ENCODE peak calls at places on chromosomes 3 and 15, in five cellular contexts. T is transverse colon; I is coronary artery; O is stimulated activated CD8-positive, alpha-beta memory T cell treated with anti-CD3 and anti-CD28 coated beads, Interleukin-4, amount 100 ng/mL, for 1 hour; Q is DMS 273 treated with DMSO at 0.1 percent for 48 hours. V is an unnamed sample.

GRCh38 chr3:78644847-78645246 is 1123.0 kb downstream of the ROBO1 start:
- DNase-seq in T (no peak), I (no peak), O (no peak), Q (no peak), V (no peak)

GRCh38 chr3:16512435-16513140 is 911 bp downstream of the RFTN1 start:
- DNase-seq in T (peak; percentile 29), I (peak; percentile 77), O (no peak), Q (no peak), V (no peak)

GRCh38 chr3:160130950-160131349 is 94.3 kb upstream of the C3orf80 start:
- DNase-seq in T (no peak), I (no peak), O (no peak), Q (no peak), V (no peak)

GRCh38 chr3:55549172-55549571 is 62.1 kb upstream of the WNT5A start:
- DNase-seq in T (no peak), I (no peak), O (no peak), Q (no peak), V (no peak)

GRCh38 chr3:49454457-49454856 is 15.6 kb upstream of the DAG1 start:
- DNase-seq in T (no peak), I (no peak), O (no peak), Q (no peak), V (no peak)

GRCh38 chr15:39599871-39600270 is 19.0 kb downstream of the THBS1 start:
- DNase-seq in T (no peak), I (no peak), O (no peak), Q (no peak), V (no peak)

GRCh38 chr3:133874344-133874743 is 21.3 kb downstream of the RAB6B start:
- DNase-seq in T (no peak), I (no peak), O (no peak), Q (no peak), V (no peak)

GRCh38 chr3:127865941-127866340 is 43.6 kb upstream of the MGLL start:
- DNase-seq in T (no peak), I (no peak), O (no peak), Q (no peak), V (no peak)

GRCh38 chr3:195897081-195897852 is 11.1 kb downstream of the TNK2 start:
- DNase-seq in T (no peak), I (no peak), O (no peak), Q (no peak), V (no peak)

GRCh38 chr15:66472176-66472999 is 25.2 kb downstream of the SNAPC5 start:
- DNase-seq in T (peak; percentile 11), I (no peak), O (peak; percentile 7), Q (no peak), V (no peak)

GRCh38 chr15:69798481-69799315 is 299.0 kb downstream of the TLE3 start:
- DNase-seq in T (no peak), I (peak; percentile 59), O (no peak), Q (no peak), V (no peak)

GRCh38 chr3:190001426-190001825 is 119.3 kb downstream of the P3H2 start:
- DNase-seq in T (no peak), I (no peak), O (no peak), Q (no peak), V (no peak)

GRCh38 chr3:197490098-197490497 is 65.7 kb downstream of the BDH1 start:
- DNase-seq in T (no peak), I (no peak), O (no peak), Q (no peak), V (no peak)

GRCh38 chr15:70318996-70319465 is 221.3 kb upstream of the TLE3 start:
- DNase-seq in T (peak; percentile 46), I (no peak), O (no peak), Q (no peak), V (no peak)

GRCh38 chr3:139418144-139418543 is 28.7 kb upstream of the COPB2 start:
- DNase-seq in T (no peak), I (no peak), O (no peak), Q (no peak), V (no peak)

GRCh38 chr15:38714309-38715072 is 149.9 kb upstream of the RASGRP1 start:
- DNase-seq in T (no peak), I (no peak), O (no peak), Q (no peak), V (no peak)

GRCh38 chr15:41566121-41566885 is 7.3 kb downstream of the TYRO3 start:
- DNase-seq in T (no peak), I (no peak), O (no peak), Q (no peak), V (no peak)

GRCh38 chr3:152362086-152362485 is 93.4 kb downstream of the MBNL1 start:
- DNase-seq in T (no peak), I (no peak), O (no peak), Q (no peak), V (no peak)